ENCODE peak calls at places on chromosome 7, in six cellular contexts. E is HCT116, Q is testis, I is left ventricle myocardium inferior, S is neural progenitor cell, T is endothelial cell of umbilical vein. J is an unnamed sample.

GRCh38 chr7:149799397-149800168 is 26.2 kb upstream of the ZNF467 start:
- DNase-seq in E (no peak), Q (no peak), I (peak; percentile 25), S (peak; percentile 73), T (no peak), J (peak; percentile 44)

GRCh38 chr7:40753455-40753854 is 618.6 kb downstream of the SUGCT start:
- DNase-seq in E (no peak), Q (no peak), I (no peak), S (no peak), T (no peak), J (no peak)

GRCh38 chr7:129855234-129855673 is 97.5 kb downstream of the UBE2H start:
- DNase-seq in E (no peak), Q (no peak), I (no peak), S (no peak), T (peak; percentile 59), J (no peak)

GRCh38 chr7:6320791-6321190 is 48.4 kb upstream of the CYTH3 start:
- DNase-seq in E (no peak), Q (no peak), I (no peak), S (no peak), T (no peak), J (no peak)

GRCh38 chr7:109984726-109985125 is 1106.2 kb upstream of the LRRN3 start:
- DNase-seq in E (no peak), Q (no peak), I (no peak), S (no peak), T (no peak), J (no peak)

GRCh38 chr7:150405584-150406310 is 26.6 kb downstream of the ZNF775 start:
- DNase-seq in E (no peak), Q (peak; percentile 36), I (no peak), S (peak; percentile 78), T (no peak), J (no peak)

GRCh38 chr7:129728875-129729467 is 117.5 kb downstream of the NRF1 start:
- DNase-seq in E (no peak), Q (no peak), I (no peak), S (no peak), T (no peak), J (no peak)

GRCh38 chr7:153475240-153475639 is 577.0 kb upstream of the DPP6 start:
- DNase-seq in E (no peak), Q (no peak), I (no peak), S (no peak), T (no peak), J (no peak)

GRCh38 chr7:121398246-121398645 is 2.1 kb upstream of the FAM3C start:
- DNase-seq in E (peak; percentile 61), Q (no peak), I (no peak), S (peak; percentile 43), T (no peak), J (no peak)

GRCh38 chr7:93902777-93903423 is 3.5 kb upstream of the GNGT1 start:
- DNase-seq in E (peak; percentile 32), Q (peak; percentile 18), I (no peak), S (peak; percentile 62), T (peak; percentile 83), J (no peak)

GRCh38 chr7:33286521-33286920 is 157.2 kb downstream of the BBS9 start:
- DNase-seq in E (no peak), Q (no peak), I (no peak), S (no peak), T (no peak), J (no peak)

GRCh38 chr7:132053871-132054270 is 497.4 kb upstream of the PODXL start:
- DNase-seq in E (no peak), Q (no peak), I (no peak), S (no peak), T (no peak), J (no peak)

GRCh38 chr7:68853254-68853653 is 745.0 kb upstream of the AUTS2 start:
- DNase-seq in E (no peak), Q (no peak), I (no peak), S (no peak), T (no peak), J (no peak)

GRCh38 chr7:29574659-29575058 is 11.0 kb downstream of the PRR15 start:
- DNase-seq in E (no peak), Q (no peak), I (no peak), S (no peak), T (no peak), J (no peak)

GRCh38 chr7:23093546-23093945 is 12.0 kb upstream of the KLHL7 start:
- DNase-seq in E (no peak), Q (no peak), I (no peak), S (no peak), T (no peak), J (no peak)

GRCh38 chr7:1535100-1535458 is 4.6 kb downstream of the MAFK start:
- DNase-seq in E (no peak), Q (no peak), I (no peak), S (no peak), T (no peak), J (no peak)

GRCh38 chr7:14293434-14293833 is 304.0 kb upstream of the ETV1 start:
- DNase-seq in E (no peak), Q (no peak), I (no peak), S (no peak), T (no peak), J (no peak)

GRCh38 chr7:30727061-30727945 is 24.6 kb upstream of the INMT start:
- DNase-seq in E (no peak), Q (no peak), I (no peak), S (no peak), T (no peak), J (no peak)

GRCh38 chr7:21318190-21318915 is 109.5 kb upstream of the SP4 start:
- DNase-seq in E (no peak), Q (no peak), I (no peak), S (no peak), T (peak; percentile 89), J (no peak)

DNA sequence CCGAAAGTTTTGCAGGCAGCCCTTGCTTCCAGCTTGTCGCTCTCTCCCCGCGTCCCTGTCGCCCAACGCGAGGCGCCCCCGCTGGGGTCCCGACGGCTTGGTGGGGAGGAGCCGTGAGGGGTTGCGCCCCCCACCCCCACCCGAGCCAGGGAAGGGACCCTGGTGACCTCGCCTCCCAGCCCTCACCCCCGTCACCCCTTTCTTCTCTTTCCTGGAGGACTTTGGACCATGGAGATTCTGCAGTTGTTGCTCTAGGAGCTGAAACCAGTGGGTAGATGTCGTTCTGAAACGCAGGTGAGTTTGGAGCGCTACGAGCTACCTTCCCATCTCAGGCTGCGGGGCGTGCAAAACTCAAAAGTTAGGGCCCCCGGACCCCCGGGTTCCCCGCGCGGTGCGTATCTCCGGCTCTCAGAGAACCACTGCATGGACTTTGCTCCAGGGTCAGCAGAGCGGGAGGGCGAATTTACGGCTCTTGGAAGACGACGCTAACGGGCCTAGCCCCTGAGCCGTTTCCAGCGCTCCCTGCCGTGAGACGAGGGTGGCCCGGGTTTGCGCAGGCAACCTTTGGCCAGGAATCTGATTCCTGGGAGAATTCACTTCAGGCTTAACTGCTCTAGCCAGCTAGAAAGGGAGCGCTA is 684 bp upstream of the ATXN7L1 start:
- DNase-seq in E (peak; percentile 4), Q (peak; percentile 44), I (peak; percentile 32), S (peak; percentile 81), T (peak; percentile 52), J (peak; percentile 58)
- TF ChIP-seq CTCF in E (no peak), Q (no peak), I (no peak), S (no peak), T (no peak), J (no peak)

GRCh38 chr7:82442492-82443043 is 1.0 kb downstream of the CACNA2D1 start:
- DNase-seq in E (no peak), Q (peak; percentile 54), I (peak; percentile 22), S (peak; percentile 31), T (peak; percentile 57), J (no peak)
- H3K4me3 ChIP-seq in E (no peak overlapping the region), Q (peak overlapping the region; percentile 80), I (peak overlapping the region; percentile 77), S (peak overlapping the region; percentile 91), T (peak overlapping the region; percentile 91), J (peak overlapping the region; percentile 73)

GRCh38 chr7:137878333-137878961 is 31.7 kb upstream of the DGKI start:
- DNase-seq in E (no peak), Q (peak; percentile 84), I (peak; percentile 79), S (no peak), T (no peak), J (peak; percentile 70)
- H3K27ac ChIP-seq in E (no peak overlapping the region), Q (no peak overlapping the region), I (peak overlapping the region; percentile 35), S (peak overlapping the region; percentile 8), T (no peak overlapping the region), J (no peak overlapping the region)

GRCh38 chr7:87507446-87507845 is 32.0 kb upstream of the ABCB4 start:
- DNase-seq in E (no peak), Q (no peak), I (no peak), S (peak; percentile 46), T (no peak), J (no peak)

GRCh38 chr7:87505557-87506242 is 30.2 kb upstream of the ABCB4 start:
- DNase-seq in E (no peak), Q (no peak), I (no peak), S (no peak), T (no peak), J (no peak)

GRCh38 chr7:87510430-87510875 is 35.0 kb upstream of the ABCB4 start:
- DNase-seq in E (no peak), Q (no peak), I (no peak), S (no peak), T (no peak), J (no peak)

GRCh38 chr7:87505122-87505521 is 29.6 kb upstream of the ABCB4 start:
- DNase-seq in E (no peak), Q (no peak), I (no peak), S (no peak), T (no peak), J (no peak)

GRCh38 chr7:87506243-87507180 is 31.0 kb upstream of the ABCB4 start:
- DNase-seq in E (peak; percentile 15), Q (no peak), I (no peak), S (no peak), T (peak; percentile 39), J (no peak)
- TF ChIP-seq CTCF in E (peak; percentile 44), Q (peak; percentile 34), I (peak; percentile 55), S (peak; percentile 50), T (peak; percentile 29), J (no peak)

GRCh38 chr7:112510032-112510742 is 29.4 kb downstream of the LSMEM1 start:
- DNase-seq in E (no peak), Q (no peak), I (no peak), S (no peak), T (no peak), J (no peak)
- H3K4me3 ChIP-seq in E (no peak overlapping the region), Q (no peak overlapping the region), I (no peak overlapping the region), S (no peak overlapping the region), T (no peak overlapping the region), J (no peak overlapping the region)

DNA sequence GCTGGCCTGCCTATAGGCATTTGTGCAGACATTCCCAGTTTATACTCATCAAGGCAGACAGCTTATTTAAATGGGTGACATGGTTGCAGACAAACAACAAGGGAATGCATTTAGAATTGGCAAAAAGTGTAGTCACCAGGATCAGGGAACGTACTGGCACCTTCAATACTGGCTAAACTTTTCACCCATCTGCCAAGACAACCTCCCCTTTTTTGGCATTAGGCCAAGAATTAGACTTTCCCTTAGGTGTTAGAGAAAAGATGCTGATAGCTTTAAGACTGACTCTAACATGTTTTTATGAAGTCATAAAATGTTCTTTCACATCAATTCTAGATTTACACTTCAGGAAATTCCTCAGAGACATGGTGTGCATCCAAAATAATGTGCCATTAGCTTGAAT is 365.9 kb downstream of the PHTF2 start:
- DNase-seq in E (no peak), Q (no peak), I (no peak), S (no peak), T (no peak), J (no peak)
- H3K27ac ChIP-seq in E (no peak overlapping the region), Q (no peak overlapping the region), I (no peak overlapping the region), S (no peak overlapping the region), T (no peak overlapping the region), J (no peak overlapping the region)